ENCODE peak calls at places on chromosome 13, in six cellular contexts. One of them, this sample, is unnamed.

GRCh38 chr13:110509971-110510786 is 51.3 kb downstream of the RAB20 start:
- DNase-seq in heart left ventricle: peak
- DNase-seq in colonic mucosa: no peak
- DNase-seq in BJ: no peak
- DNase-seq in lower leg skin: no peak
- DNase-seq in upper lobe of left lung: no peak
- DNase-seq in this sample: no peak

GRCh38 chr13:27082325-27082724 is 89.3 kb downstream of the USP12 start:
- DNase-seq in heart left ventricle: no peak
- DNase-seq in lower leg skin: no peak
- DNase-seq in BJ: no peak
- DNase-seq in colonic mucosa: no peak
- DNase-seq in upper lobe of left lung: no peak
- DNase-seq in this sample: no peak

GRCh38 chr13:22861958-22862466 is 318.8 kb upstream of the SGCG start:
- DNase-seq in upper lobe of left lung: no peak
- DNase-seq in heart left ventricle: no peak
- DNase-seq in colonic mucosa: no peak
- DNase-seq in BJ: no peak
- DNase-seq in lower leg skin: no peak
- DNase-seq in this sample: no peak

GRCh38 chr13:51267581-51267980 is 45.4 kb downstream of the FAM124A start:
- DNase-seq in heart left ventricle: no peak
- DNase-seq in lower leg skin: no peak
- DNase-seq in colonic mucosa: no peak
- DNase-seq in BJ: no peak
- DNase-seq in upper lobe of left lung: no peak
- DNase-seq in this sample: no peak

GRCh38 chr13:109998808-109999528 is 212.6 kb upstream of the IRS2 start:
- DNase-seq in heart left ventricle: no peak
- DNase-seq in BJ: peak
- DNase-seq in upper lobe of left lung: no peak
- DNase-seq in colonic mucosa: no peak
- DNase-seq in lower leg skin: no peak
- DNase-seq in this sample: no peak

GRCh38 chr13:73870970-73871935 is 263.0 kb downstream of the KLF12 start:
- DNase-seq in lower leg skin: no peak
- DNase-seq in BJ: peak
- DNase-seq in colonic mucosa: no peak
- DNase-seq in upper lobe of left lung: no peak
- DNase-seq in heart left ventricle: peak
- DNase-seq in this sample: no peak

GRCh38 chr13:31887311-31887710 is 144.3 kb upstream of the FRY start:
- DNase-seq in BJ: peak
- DNase-seq in lower leg skin: no peak
- DNase-seq in colonic mucosa: no peak
- DNase-seq in heart left ventricle: no peak
- DNase-seq in upper lobe of left lung: no peak
- DNase-seq in this sample: no peak

GRCh38 chr13:66367356-66367755 is 862.8 kb downstream of the PCDH9 start:
- DNase-seq in BJ: no peak
- DNase-seq in heart left ventricle: no peak
- DNase-seq in colonic mucosa: no peak
- DNase-seq in upper lobe of left lung: no peak
- DNase-seq in lower leg skin: no peak
- DNase-seq in this sample: no peak

DNA sequence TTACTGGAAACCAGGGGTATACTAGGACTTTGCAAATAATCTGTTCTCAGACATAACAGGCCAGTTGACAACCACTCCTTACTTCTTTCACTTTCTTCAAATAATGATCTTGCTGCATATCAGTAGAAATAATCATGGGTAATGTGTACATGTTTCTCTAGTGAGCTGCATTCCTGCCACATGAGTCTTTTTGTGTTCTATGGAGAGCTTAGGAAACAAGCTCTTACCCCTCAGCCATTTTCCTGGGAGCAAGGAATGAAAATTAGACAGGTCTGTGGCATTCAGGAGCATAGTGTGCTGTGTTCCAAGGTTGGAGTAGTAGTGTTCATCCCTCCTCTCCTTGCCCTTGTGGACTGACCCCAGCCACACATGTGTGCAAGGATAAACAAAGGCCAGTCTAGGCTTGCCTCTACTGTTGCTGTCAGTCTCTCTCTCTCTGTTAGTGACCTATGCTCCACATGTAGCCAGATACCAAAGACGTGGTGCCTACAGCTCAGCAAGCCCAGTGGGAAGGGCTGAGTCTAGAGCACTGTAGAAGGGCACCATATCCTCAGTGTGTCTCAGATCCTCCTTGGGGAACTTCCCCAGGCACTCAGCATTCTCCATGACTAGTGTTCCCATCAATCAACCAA is 11.5 kb upstream of the OXGR1 start:
- DNase-seq in lower leg skin: no peak
- DNase-seq in BJ: no peak
- DNase-seq in heart left ventricle: no peak
- DNase-seq in upper lobe of left lung: no peak
- DNase-seq in colonic mucosa: no peak
- DNase-seq in this sample: no peak
- TF ChIP-seq CTCF in lower leg skin: no peak
- TF ChIP-seq CTCF in BJ: no peak
- TF ChIP-seq CTCF in heart left ventricle: no peak
- TF ChIP-seq CTCF in upper lobe of left lung: no peak
- TF ChIP-seq CTCF in colonic mucosa: no peak
- TF ChIP-seq CTCF in this sample: no peak

GRCh38 chr13:30373727-30374126 is 48.6 kb upstream of the UBE2L5 start:
- DNase-seq in heart left ventricle: no peak
- DNase-seq in lower leg skin: no peak
- DNase-seq in upper lobe of left lung: peak
- DNase-seq in BJ: no peak
- DNase-seq in colonic mucosa: no peak
- DNase-seq in this sample: no peak

GRCh38 chr13:30375436-30375835 is 46.9 kb upstream of the UBE2L5 start:
- DNase-seq in colonic mucosa: no peak
- DNase-seq in upper lobe of left lung: no peak
- DNase-seq in lower leg skin: no peak
- DNase-seq in heart left ventricle: no peak
- DNase-seq in BJ: no peak
- DNase-seq in this sample: no peak

GRCh38 chr13:30370916-30371521 is 51.3 kb upstream of the UBE2L5 start:
- DNase-seq in lower leg skin: no peak
- DNase-seq in upper lobe of left lung: no peak
- DNase-seq in colonic mucosa: no peak
- DNase-seq in heart left ventricle: no peak
- DNase-seq in BJ: no peak
- DNase-seq in this sample: no peak

GRCh38 chr13:30370146-30370545 is 52.1 kb upstream of the UBE2L5 start:
- DNase-seq in upper lobe of left lung: no peak
- DNase-seq in colonic mucosa: no peak
- DNase-seq in lower leg skin: no peak
- DNase-seq in heart left ventricle: no peak
- DNase-seq in BJ: no peak
- DNase-seq in this sample: no peak

DNA sequence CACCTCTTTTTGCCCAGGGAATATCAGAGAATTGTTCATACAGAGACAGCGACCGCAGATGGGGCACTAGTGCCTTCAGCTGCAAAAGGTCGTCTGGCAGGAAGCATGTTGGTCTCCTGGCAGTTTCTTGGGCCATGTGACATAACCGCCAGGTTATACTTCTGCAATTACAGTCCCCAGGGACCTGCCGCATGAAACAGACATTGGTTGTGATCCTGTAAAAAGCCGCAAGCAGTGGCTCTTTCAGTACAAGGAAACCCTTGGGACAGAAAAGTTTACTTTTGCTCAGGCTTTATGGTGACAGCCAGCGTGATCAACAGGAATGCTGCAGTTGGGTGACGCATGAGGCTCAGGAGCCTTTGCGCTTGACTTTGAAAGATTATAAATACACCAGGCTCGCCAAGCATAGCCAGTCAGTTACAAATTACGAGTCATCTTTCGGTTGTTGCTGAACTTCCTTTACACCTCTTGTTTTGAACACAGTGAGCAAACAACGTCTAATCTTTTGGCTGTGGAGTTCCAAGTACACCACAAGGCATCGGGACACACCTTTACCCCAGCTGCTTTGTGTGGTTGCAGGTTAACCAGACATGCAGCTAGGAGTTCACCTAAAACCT is 50.5 kb upstream of the UBE2L5 start:
- DNase-seq in BJ: no peak
- DNase-seq in upper lobe of left lung: peak
- DNase-seq in colonic mucosa: peak
- DNase-seq in lower leg skin: no peak
- DNase-seq in heart left ventricle: no peak
- DNase-seq in this sample: no peak
- H3K4me3 ChIP-seq in BJ: no peak
- H3K4me3 ChIP-seq in upper lobe of left lung: no peak
- H3K4me3 ChIP-seq in colonic mucosa: peak
- H3K4me3 ChIP-seq in lower leg skin: no peak
- H3K4me3 ChIP-seq in heart left ventricle: no peak
- H3K4me3 ChIP-seq in this sample: peak

GRCh38 chr13:48562296-48563066 is 29.6 kb upstream of the RCBTB2 start:
- DNase-seq in colonic mucosa: no peak
- DNase-seq in lower leg skin: no peak
- DNase-seq in BJ: no peak
- DNase-seq in upper lobe of left lung: peak
- DNase-seq in heart left ventricle: no peak
- DNase-seq in this sample: no peak
- TF ChIP-seq CTCF in colonic mucosa: no peak
- TF ChIP-seq CTCF in lower leg skin: no peak
- TF ChIP-seq CTCF in BJ: no peak
- TF ChIP-seq CTCF in upper lobe of left lung: no peak
- TF ChIP-seq CTCF in heart left ventricle: no peak
- TF ChIP-seq CTCF in this sample: no peak

GRCh38 chr13:94712287-94712811 is at the start of gene SOX21:
- DNase-seq in BJ: no peak
- DNase-seq in upper lobe of left lung: no peak
- DNase-seq in heart left ventricle: no peak
- DNase-seq in lower leg skin: peak
- DNase-seq in colonic mucosa: no peak
- DNase-seq in this sample: no peak
- H3K4me3 ChIP-seq in BJ: no peak
- H3K4me3 ChIP-seq in upper lobe of left lung: no peak
- H3K4me3 ChIP-seq in heart left ventricle: peak
- H3K4me3 ChIP-seq in lower leg skin: peak
- H3K4me3 ChIP-seq in colonic mucosa: peak
- H3K4me3 ChIP-seq in this sample: peak

GRCh38 chr13:24539500-24540165 is 27.1 kb upstream of the PARP4 start:
- DNase-seq in lower leg skin: no peak
- DNase-seq in colonic mucosa: no peak
- DNase-seq in heart left ventricle: no peak
- DNase-seq in upper lobe of left lung: no peak
- DNase-seq in BJ: no peak
- DNase-seq in this sample: no peak

GRCh38 chr13:24541127-24541475 is 28.5 kb upstream of the PARP4 start:
- DNase-seq in colonic mucosa: no peak
- DNase-seq in upper lobe of left lung: no peak
- DNase-seq in heart left ventricle: no peak
- DNase-seq in lower leg skin: no peak
- DNase-seq in BJ: no peak
- DNase-seq in this sample: no peak

DNA sequence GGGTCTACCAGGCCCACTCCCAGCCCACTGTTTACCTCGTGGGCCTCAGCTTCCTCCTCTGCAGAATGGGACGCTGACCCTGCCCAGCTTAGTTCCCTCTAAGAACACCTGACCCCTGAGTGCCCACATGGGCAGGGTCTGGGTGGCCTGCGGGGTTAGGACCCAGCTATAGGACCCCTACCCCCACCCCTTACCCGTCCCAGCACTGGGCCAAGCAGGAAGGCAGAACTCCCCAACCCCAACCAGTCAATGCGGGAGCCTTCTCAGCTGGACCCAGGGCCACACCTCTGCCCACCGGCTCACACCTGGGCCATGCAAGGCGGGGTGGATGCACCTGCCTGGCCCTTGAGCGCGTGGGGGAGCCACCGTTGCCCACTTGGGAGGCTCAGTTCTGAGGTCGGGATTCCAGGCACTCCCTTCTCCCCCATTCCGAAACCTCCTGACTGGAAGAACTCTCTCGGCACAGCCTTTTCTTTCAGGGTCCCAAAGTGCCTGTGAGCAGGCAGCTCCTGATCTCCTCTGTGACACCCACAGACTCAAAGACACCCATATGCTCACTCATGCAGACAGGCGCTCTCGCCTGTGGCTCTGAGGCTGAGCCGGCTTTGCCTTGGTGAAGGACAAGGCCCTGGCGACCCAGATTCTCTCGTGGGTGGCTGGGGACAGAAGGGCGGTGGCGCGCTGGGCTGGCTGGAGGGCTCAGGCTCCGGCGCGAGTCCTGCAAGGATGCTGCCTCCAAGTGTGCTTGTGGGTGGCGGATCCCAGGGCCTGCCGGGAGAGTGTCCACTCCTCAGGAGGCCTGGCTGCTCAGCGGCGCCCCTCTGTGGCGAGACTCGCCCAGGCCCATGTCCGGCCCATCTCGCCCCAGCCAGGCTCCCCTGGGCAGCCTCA is 27.9 kb upstream of the PARP4 start:
- DNase-seq in lower leg skin: no peak
- DNase-seq in colonic mucosa: peak
- DNase-seq in heart left ventricle: no peak
- DNase-seq in upper lobe of left lung: no peak
- DNase-seq in BJ: no peak
- DNase-seq in this sample: no peak
- TF ChIP-seq CTCF in lower leg skin: no peak
- TF ChIP-seq CTCF in colonic mucosa: no peak
- TF ChIP-seq CTCF in heart left ventricle: no peak
- TF ChIP-seq CTCF in upper lobe of left lung: no peak
- TF ChIP-seq CTCF in BJ: no peak
- TF ChIP-seq CTCF in this sample: no peak

DNA sequence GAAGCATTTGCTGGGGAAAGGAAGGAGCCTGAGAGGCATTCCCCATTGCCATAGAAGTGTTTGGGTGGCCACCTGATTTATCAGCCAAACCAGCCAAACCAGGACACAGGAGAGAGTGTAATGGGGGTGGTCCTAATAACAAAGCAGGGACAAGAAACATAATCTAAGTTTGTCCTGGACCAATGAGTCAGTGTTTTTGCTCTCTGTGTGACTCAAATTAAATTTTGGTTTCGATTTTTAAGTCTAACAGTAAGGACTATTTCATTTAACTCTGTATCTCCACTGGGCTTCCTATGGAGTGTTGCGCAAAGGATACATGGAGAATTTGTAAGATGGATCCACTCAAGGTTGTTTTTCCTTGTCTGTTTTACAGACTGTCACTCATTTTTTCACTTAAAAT is 19.5 kb upstream of the TRPC4 start:
- DNase-seq in heart left ventricle: no peak
- DNase-seq in colonic mucosa: no peak
- DNase-seq in upper lobe of left lung: no peak
- DNase-seq in BJ: no peak
- DNase-seq in lower leg skin: no peak
- DNase-seq in this sample: no peak
- H3K4me3 ChIP-seq in heart left ventricle: no peak
- H3K4me3 ChIP-seq in colonic mucosa: no peak
- H3K4me3 ChIP-seq in upper lobe of left lung: no peak
- H3K4me3 ChIP-seq in BJ: no peak
- H3K4me3 ChIP-seq in lower leg skin: no peak
- H3K4me3 ChIP-seq in this sample: no peak